ENCODE peak calls at places on chromosomes 13 and 19, in five cellular contexts. O is WTC11, W is HEK293T, U is H1, V is HepG2. K is an unnamed sample.

GRCh38 chr19:49136771-49137171 is 17.4 kb downstream of the PPFIA3 start:
- DNase-seq in O (no peak), W (no peak), U (no peak), V (no peak), K (no peak)

GRCh38 chr13:114311908-114312307 is 2.4 kb upstream of the CHAMP1 start:
- DNase-seq in O (no peak), W (no peak), U (no peak), V (no peak), K (no peak)

GRCh38 chr19:14775855-14776254 is 2.5 kb downstream of the ADGRE2 start:
- DNase-seq in O (peak), W (no peak), U (peak), V (no peak), K (no peak)

GRCh38 chr19:46202872-46203860 is 26.4 kb upstream of the IGFL1 start:
- DNase-seq in O (no peak), W (no peak), U (no peak), V (peak), K (no peak)

GRCh38 chr13:93963266-93964131 is 516.0 kb downstream of the DCT start:
- DNase-seq in O (no peak), W (no peak), U (no peak), V (peak), K (no peak)

GRCh38 chr13:97319088-97319487 is 97.0 kb downstream of the MBNL2 start:
- DNase-seq in O (no peak), W (no peak), U (no peak), V (no peak), K (no peak)

GRCh38 chr19:48629297-48629598 is 7.9 kb downstream of the DBP start:
- DNase-seq in O (no peak), W (no peak), U (no peak), V (no peak), K (no peak)

GRCh38 chr13:106619688-106620555 is 52.0 kb upstream of the ARGLU1 start:
- DNase-seq in O (peak), W (peak), U (no peak), V (peak), K (peak)

GRCh38 chr13:49374585-49375290 is 69.1 kb downstream of the CAB39L start:
- DNase-seq in O (no peak), W (no peak), U (no peak), V (no peak), K (no peak)

GRCh38 chr13:112346173-112346898 is 29.8 kb upstream of the SPACA7 start:
- DNase-seq in O (peak), W (peak), U (peak), V (no peak), K (peak)

GRCh38 chr13:80962855-80963254 is 621.9 kb upstream of the SPRY2 start:
- DNase-seq in O (no peak), W (peak), U (no peak), V (no peak), K (no peak)

GRCh38 chr19:1214862-1215731 is 9.5 kb downstream of the STK11 start:
- DNase-seq in O (no peak), W (no peak), U (no peak), V (no peak), K (no peak)

GRCh38 chr19:3897936-3898335 is 17.5 kb downstream of the ATCAY start:
- DNase-seq in O (no peak), W (no peak), U (no peak), V (no peak), K (no peak)

GRCh38 chr19:4045597-4046361 is 20.9 kb downstream of the ZBTB7A start:
- DNase-seq in O (no peak), W (no peak), U (no peak), V (no peak), K (no peak)

GRCh38 chr13:30791354-30791921 is 56.1 kb downstream of the ALOX5AP start:
- DNase-seq in O (no peak), W (no peak), U (no peak), V (no peak), K (no peak)

GRCh38 chr13:95020298-95020987 is 280.8 kb downstream of the ABCC4 start:
- DNase-seq in O (no peak), W (no peak), U (no peak), V (no peak), K (no peak)

GRCh38 chr19:49056101-49056901 is 1.2 kb downstream of the CGB7 start:
- DNase-seq in O (peak), W (peak), U (peak), V (peak), K (peak)

GRCh38 chr13:44128522-44128921 is 245.1 kb upstream of the SERP2 start:
- DNase-seq in O (no peak), W (no peak), U (no peak), V (no peak), K (no peak)

GRCh38 chr19:6690160-6690885 is 20.4 kb upstream of the TNFSF14 start:
- DNase-seq in O (no peak), W (no peak), U (no peak), V (no peak), K (no peak)

GRCh38 chr19:55147408-55148251 is 1.4 kb downstream of the TNNT1 start:
- DNase-seq in O (peak), W (no peak), U (peak), V (no peak), K (no peak)

GRCh38 chr19:16247353-16248182 is 49.9 kb downstream of the AP1M1 start:
- DNase-seq in O (peak), W (peak), U (peak), V (peak), K (peak)

GRCh38 chr13:102708991-102709390 is 14.1 kb upstream of the METTL21C start:
- DNase-seq in O (no peak), W (no peak), U (no peak), V (no peak), K (no peak)

GRCh38 chr13:98986226-98986846 is 8.5 kb upstream of the DOCK9 start:
- DNase-seq in O (no peak), W (no peak), U (no peak), V (peak), K (no peak)

GRCh38 chr19:1145635-1146417 is 28.2 kb downstream of the SBNO2 start:
- DNase-seq in O (no peak), W (no peak), U (no peak), V (no peak), K (no peak)

GRCh38 chr13:113850722-113851479 is 13.0 kb downstream of the GAS6 start:
- DNase-seq in O (no peak), W (no peak), U (no peak), V (no peak), K (no peak)

GRCh38 chr13:46197299-46197975 is 14.3 kb upstream of the LRRC63 start:
- DNase-seq in O (no peak), W (no peak), U (no peak), V (no peak), K (no peak)

GRCh38 chr19:12788682-12789097 is 2.6 kb upstream of the JUNB start:
- DNase-seq in O (peak), W (no peak), U (no peak), V (peak), K (no peak)

GRCh38 chr13:113663934-113664333 is 3.1 kb upstream of the GRK1 start:
- DNase-seq in O (peak), W (no peak), U (no peak), V (no peak), K (no peak)

GRCh38 chr19:38728752-38729541 is 15.3 kb downstream of the CAPN12 start:
- DNase-seq in O (no peak), W (no peak), U (no peak), V (no peak), K (no peak)

GRCh38 chr13:36357231-36357630 is 11.0 kb upstream of the SPART start:
- DNase-seq in O (no peak), W (no peak), U (no peak), V (no peak), K (no peak)

GRCh38 chr13:68749801-68750200 is 1357.8 kb upstream of the ATXN8OS start:
- DNase-seq in O (no peak), W (no peak), U (no peak), V (no peak), K (no peak)

GRCh38 chr13:78758549-78758948 is 99.6 kb upstream of the OBI1 start:
- DNase-seq in O (no peak), W (no peak), U (no peak), V (no peak), K (no peak)

GRCh38 chr13:78762825-78763224 is 103.9 kb upstream of the OBI1 start:
- DNase-seq in O (no peak), W (no peak), U (no peak), V (no peak), K (no peak)

GRCh38 chr13:78764665-78765064 is 105.7 kb upstream of the OBI1 start:
- DNase-seq in O (peak), W (peak), U (peak), V (no peak), K (no peak)

GRCh38 chr13:78759704-78760103 is 100.7 kb upstream of the OBI1 start:
- DNase-seq in O (no peak), W (no peak), U (no peak), V (peak), K (no peak)
- TF ChIP-seq SP1 in O (no peak), W (no peak), U (no peak), V (no peak), K (no peak)

GRCh38 chr13:24392972-24393371 is 83.6 kb downstream of the C1QTNF9 start:
- DNase-seq in O (no peak), W (no peak), U (no peak), V (no peak), K (no peak)

GRCh38 chr13:24381539-24382265 is 72.3 kb downstream of the C1QTNF9 start:
- DNase-seq in O (no peak), W (no peak), U (peak), V (no peak), K (no peak)

GRCh38 chr13:24385902-24386301 is 76.5 kb downstream of the C1QTNF9 start:
- DNase-seq in O (no peak), W (no peak), U (no peak), V (no peak), K (no peak)

GRCh38 chr13:24389506-24389905 is 80.1 kb downstream of the C1QTNF9 start:
- DNase-seq in O (no peak), W (no peak), U (no peak), V (no peak), K (no peak)

GRCh38 chr13:24386816-24387708 is 77.7 kb downstream of the C1QTNF9 start:
- DNase-seq in O (no peak), W (no peak), U (no peak), V (no peak), K (no peak)
- TF ChIP-seq SP1 in O (no peak), W (no peak), U (no peak), V (no peak), K (no peak)

GRCh38 chr19:57075125-57075524 is 44.7 kb upstream of the USP29 start:
- DNase-seq in O (no peak), W (no peak), U (no peak), V (no peak), K (no peak)

GRCh38 chr19:57071414-57071813 is 48.4 kb upstream of the USP29 start:
- DNase-seq in O (no peak), W (no peak), U (no peak), V (no peak), K (no peak)

GRCh38 chr19:57078802-57079201 is 41.0 kb upstream of the USP29 start:
- DNase-seq in O (no peak), W (no peak), U (no peak), V (peak), K (no peak)

GRCh38 chr19:57075801-57076492 is 43.8 kb upstream of the USP29 start:
- DNase-seq in O (no peak), W (no peak), U (no peak), V (peak), K (no peak)
- TF ChIP-seq SP1 in O (no peak), W (no peak), U (no peak), V (no peak), K (no peak)

DNA sequence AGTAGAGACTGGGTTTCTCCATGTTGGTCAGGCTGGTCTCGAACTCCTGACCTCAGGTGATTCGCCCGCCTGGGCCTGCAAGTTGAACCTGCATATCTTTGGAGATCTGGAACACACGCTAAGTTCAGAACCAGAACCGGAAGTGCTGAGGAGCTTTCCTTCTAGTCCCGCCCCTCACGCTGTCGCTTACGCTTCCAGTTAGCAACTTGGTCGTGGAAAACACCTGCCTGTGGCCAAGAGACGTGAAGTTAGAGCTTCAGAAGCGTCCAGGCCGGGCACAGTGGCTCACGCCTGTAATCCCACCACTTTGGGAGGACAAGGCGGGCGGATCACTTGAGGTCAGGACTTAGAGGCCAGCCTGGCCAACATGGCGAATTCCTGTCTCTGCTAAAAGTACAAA is 15.0 kb upstream of the ZNF57 start:
- DNase-seq in O (no peak), W (no peak), U (no peak), V (no peak), K (no peak)
- TF ChIP-seq SP1 in O (no peak), W (no peak), U (no peak), V (no peak), K (no peak)

GRCh38 chr13:39461685-39462266 is 141.2 kb downstream of the LHFPL6 start:
- DNase-seq in O (no peak), W (no peak), U (no peak), V (no peak), K (no peak)
- TF ChIP-seq SP1 in O (no peak), W (no peak), U (no peak), V (no peak), K (no peak)

GRCh38 chr13:110425444-110425780 is 118.3 kb downstream of the COL4A2 start:
- DNase-seq in O (no peak), W (peak), U (no peak), V (no peak), K (no peak)
- TF ChIP-seq SP1 in O (no peak), W (no peak), U (no peak), V (no peak), K (no peak)

GRCh38 chr13:73598021-73598712 is 536.0 kb downstream of the KLF12 start:
- DNase-seq in O (no peak), W (no peak), U (no peak), V (no peak), K (no peak)
- TF ChIP-seq SP1 in O (no peak), W (no peak), U (no peak), V (no peak), K (no peak)

GRCh38 chr19:34321735-34322134 is 43.3 kb upstream of the GPI start:
- DNase-seq in O (no peak), W (no peak), U (no peak), V (no peak), K (no peak)

GRCh38 chr19:34324320-34324719 is 40.7 kb upstream of the GPI start:
- DNase-seq in O (no peak), W (no peak), U (no peak), V (no peak), K (no peak)

GRCh38 chr19:34325181-34325580 is 39.8 kb upstream of the GPI start:
- DNase-seq in O (no peak), W (no peak), U (no peak), V (no peak), K (no peak)

GRCh38 chr19:34325961-34326360 is 39.0 kb upstream of the GPI start:
- DNase-seq in O (no peak), W (no peak), U (no peak), V (no peak), K (no peak)

GRCh38 chr19:34323433-34324204 is 41.4 kb upstream of the GPI start:
- DNase-seq in O (no peak), W (no peak), U (no peak), V (no peak), K (no peak)
- TF ChIP-seq SP1 in O (no peak), W (no peak), U (no peak), V (no peak), K (no peak)

K was measured in HCT116.